ENCODE peak calls at places on chromosome 4, in six cellular contexts. K is fibroblast of lung, C is heart right ventricle, X is left ventricle myocardium inferior, E is WERI-Rb-1, V is AG04449. H is an unnamed sample.

GRCh38 chr4:138327334-138327733 is 85.2 kb upstream of the SLC7A11 start:
- DNase-seq in C (no peak), K (no peak), V (no peak), X (no peak), E (no peak), H (no peak)

GRCh38 chr4:31114821-31115220 is 394.7 kb downstream of the PCDH7 start:
- DNase-seq in V (no peak), K (peak), X (no peak), E (no peak), C (no peak), H (no peak)

GRCh38 chr4:136203199-136203598 is 1329.1 kb downstream of the PCDH18 start:
- DNase-seq in V (no peak), E (no peak), X (no peak), K (no peak), C (no peak), H (no peak)

GRCh38 chr4:80012291-80012690 is 60.7 kb downstream of the ANTXR2 start:
- DNase-seq in C (no peak), V (no peak), E (no peak), X (no peak), K (no peak), H (no peak)

GRCh38 chr4:61375316-61375715 is 175.2 kb downstream of the ADGRL3 start:
- DNase-seq in K (peak), E (no peak), V (no peak), C (no peak), X (no peak), H (peak)

GRCh38 chr4:53763813-53764597 is 172.7 kb upstream of the LNX1 start:
- DNase-seq in E (no peak), X (no peak), C (no peak), V (peak), K (peak), H (peak)

GRCh38 chr4:161577604-161578301 is 586.0 kb downstream of the FSTL5 start:
- DNase-seq in X (no peak), V (no peak), C (no peak), E (no peak), K (peak), H (peak)

GRCh38 chr4:153261922-153262321 is 57.7 kb downstream of the TRIM2 start:
- DNase-seq in K (no peak), E (no peak), V (no peak), C (no peak), X (no peak), H (no peak)

GRCh38 chr4:14143892-14144291 is 516.4 kb upstream of the BOD1L1 start:
- DNase-seq in C (no peak), E (no peak), V (no peak), K (no peak), X (no peak), H (peak)

GRCh38 chr4:184386271-184386781 is 88.0 kb downstream of the IRF2 start:
- DNase-seq in K (no peak), C (peak), X (peak), E (no peak), V (no peak), H (no peak)

GRCh38 chr4:15653864-15654391 is 1.2 kb downstream of the FBXL5 start:
- DNase-seq in X (no peak), C (no peak), V (no peak), E (no peak), K (peak), H (peak)

GRCh38 chr4:5984843-5985242 is 33.4 kb downstream of the C4orf50 start:
- DNase-seq in V (no peak), C (no peak), X (no peak), E (no peak), K (no peak), H (no peak)

GRCh38 chr4:1717129-1718094 is 3.7 kb downstream of the TMEM129 start:
- DNase-seq in K (no peak), V (no peak), X (no peak), E (no peak), C (no peak), H (no peak)

GRCh38 chr4:7192252-7193039 is at the start of gene SORCS2:
- DNase-seq in V (no peak), K (peak), E (peak), X (peak), C (peak), H (peak)

GRCh38 chr4:123443401-123444297 is 47.1 kb downstream of the SPRY1 start:
- DNase-seq in K (peak), C (no peak), E (no peak), V (no peak), X (no peak), H (peak)

GRCh38 chr4:116603096-116603495 is 482.3 kb downstream of the TRAM1L1 start:
- DNase-seq in K (no peak), C (no peak), X (no peak), E (no peak), V (no peak), H (no peak)

GRCh38 chr4:94641702-94642560 is 115.8 kb upstream of the BMPR1B start:
- DNase-seq in X (no peak), C (no peak), E (no peak), V (no peak), K (peak), H (peak)

GRCh38 chr4:126018274-126018673 is 703.5 kb downstream of the FAT4 start:
- DNase-seq in V (no peak), E (no peak), C (no peak), X (no peak), K (no peak), H (no peak)

GRCh38 chr4:135838889-135839288 is 1637.3 kb upstream of the PABPC4L start:
- DNase-seq in X (no peak), C (no peak), V (no peak), E (no peak), K (peak), H (peak)

GRCh38 chr4:80184791-80185756 is 12.2 kb upstream of the PRDM8 start:
- DNase-seq in V (no peak), C (no peak), K (peak), X (no peak), E (peak), H (no peak)

GRCh38 chr4:18932940-18933339 is 911.4 kb upstream of the LCORL start:
- DNase-seq in X (no peak), K (no peak), V (no peak), E (no peak), C (no peak), H (no peak)

GRCh38 chr4:80989921-80990544 is 40.5 kb upstream of the BMP3 start:
- DNase-seq in X (no peak), C (peak), V (peak), K (peak), E (peak), H (peak)

GRCh38 chr4:1258457-1258856 is 9.5 kb upstream of the CTBP1 start:
- DNase-seq in K (no peak), C (no peak), V (no peak), X (no peak), E (no peak), H (no peak)

GRCh38 chr4:189046642-189047041 is 894.0 kb upstream of the FRG1 start:
- DNase-seq in E (no peak), C (no peak), K (peak), V (no peak), X (no peak), H (no peak)

GRCh38 chr4:80035336-80035735 is 37.7 kb downstream of the ANTXR2 start:
- DNase-seq in C (no peak), X (no peak), E (peak), K (no peak), V (no peak), H (no peak)

GRCh38 chr4:14284578-14284977 is 657.1 kb upstream of the BOD1L1 start:
- DNase-seq in X (no peak), E (no peak), V (no peak), K (no peak), C (no peak), H (no peak)

GRCh38 chr4:123807187-123807586 is 410.6 kb downstream of the SPRY1 start:
- DNase-seq in K (no peak), C (no peak), V (no peak), X (no peak), E (no peak), H (no peak)

GRCh38 chr4:184826315-184827266 is 823 bp upstream of the ACSL1 start:
- DNase-seq in E (peak), K (peak), V (no peak), X (peak), C (no peak), H (no peak)

DNA sequence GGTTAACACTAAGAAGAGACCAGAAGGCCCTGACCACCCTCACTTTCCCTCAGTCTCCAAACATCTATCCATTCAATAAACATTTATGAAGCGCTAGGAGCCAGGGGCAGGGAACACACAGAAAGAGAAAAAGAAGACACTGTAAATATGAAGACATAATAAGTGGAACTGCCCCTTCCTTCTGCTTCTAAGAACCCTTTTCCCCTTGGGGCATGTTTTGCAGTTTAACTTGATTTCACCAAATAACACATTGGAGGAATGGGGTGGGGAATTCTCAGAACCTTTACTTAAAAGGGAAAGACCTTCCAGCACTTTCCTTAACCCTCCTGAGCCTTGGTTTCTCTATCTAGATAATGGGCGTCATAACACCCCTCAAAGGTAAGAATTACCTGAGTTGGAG is 42.3 kb downstream of the RBM47 start:
- DNase-seq in V (no peak), X (no peak), E (no peak), K (no peak), C (no peak), H (no peak)
- H3K4me3 ChIP-seq in V (no peak), X (no peak), E (no peak), K (no peak), C (no peak), H (no peak)

GRCh38 chr4:85127653-85128052 is 161.2 kb upstream of the WDFY3 start:
- DNase-seq in X (no peak), C (no peak), K (peak), E (peak), V (no peak), H (peak)
- TF ChIP-seq CTCF in X (peak), C (peak), K (peak), E (peak), V (peak), H (peak)

DNA sequence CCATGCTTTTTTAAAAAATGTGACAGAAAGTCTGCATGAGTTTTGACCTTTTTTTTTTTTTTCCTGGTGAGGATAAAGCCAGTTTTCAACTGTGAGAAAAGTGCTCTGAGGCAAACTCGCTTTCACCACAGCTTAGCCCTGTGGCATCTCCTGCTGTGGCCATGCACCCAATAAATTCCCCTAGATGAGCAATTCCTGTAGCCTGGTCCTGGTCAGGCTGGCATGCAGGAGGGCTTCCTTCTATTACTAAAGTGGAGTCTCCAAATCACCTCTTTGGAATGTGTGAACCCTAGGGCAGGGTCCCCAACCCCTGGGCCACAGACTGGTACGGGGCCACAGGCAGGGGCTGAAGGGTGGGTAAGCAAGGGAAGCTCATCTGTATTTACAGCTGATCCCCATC is 265.4 kb downstream of the RAPGEF2 start:
- DNase-seq in E (no peak), X (no peak), V (no peak), K (no peak), C (no peak), H (no peak)
- H3K4me3 ChIP-seq in E (no peak), X (no peak), V (no peak), K (no peak), C (no peak), H (no peak)

DNA sequence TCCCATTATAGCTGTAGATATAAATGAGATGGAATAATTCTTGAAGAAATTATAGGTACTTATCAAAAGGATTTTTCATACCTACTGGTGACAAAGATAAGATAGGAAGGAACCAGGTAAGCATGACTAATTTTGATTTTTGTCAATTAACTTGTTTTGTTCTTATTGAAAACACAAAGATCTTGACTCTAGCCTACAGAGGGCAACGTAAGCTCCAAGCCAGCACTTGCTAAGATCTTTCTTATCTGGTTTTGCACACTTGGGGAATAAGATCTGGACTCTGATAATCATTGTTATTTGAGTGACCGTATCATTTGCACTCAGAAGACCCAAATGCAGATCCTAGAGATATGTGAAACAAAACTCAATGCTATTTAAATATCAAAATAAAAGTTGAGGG is 223.4 kb downstream of the VEGFC start:
- DNase-seq in X (no peak), V (no peak), E (no peak), K (no peak), C (no peak), H (peak)
- TF ChIP-seq CTCF in X (no peak), V (no peak), E (peak), K (peak), C (peak), H (peak)

GRCh38 chr4:173211838-173212237 is 43.2 kb downstream of the GALNT7 start:
- DNase-seq in X (no peak), K (peak), E (no peak), C (no peak), V (no peak), H (peak)
- H3K4me3 ChIP-seq in X (no peak), K (no peak), E (no peak), C (no peak), V (no peak), H (no peak)

H was measured in choroid plexus epithelial cell.